ENCODE peak calls at places on chromosomes 7 and 10, in six cellular contexts. K is DND-41, P is endothelial cell, O is NB4, X is upper lobe of right lung, C is GM20000. E is an unnamed sample.

GRCh38 chr10:98045785-98046389 is 15.5 kb upstream of the CRTAC1 start:
- DNase-seq in K (peak), P (peak), X (peak), C (peak), O (peak), E (peak)

GRCh38 chr10:29386347-29386999 is 97.6 kb downstream of the LYZL1 start:
- DNase-seq in P (no peak), K (peak), O (peak), X (no peak), C (peak), E (peak)

GRCh38 chr10:110502851-110503301 is 5.2 kb downstream of the DUSP5 start:
- DNase-seq in X (no peak), K (no peak), O (peak), P (no peak), C (peak), E (no peak)

GRCh38 chr7:87147500-87147899 is 4.8 kb upstream of the DMTF1 start:
- DNase-seq in O (peak), X (no peak), C (no peak), K (no peak), P (no peak), E (no peak)

GRCh38 chr10:25933653-25934608 is at the start of gene MYO3A:
- DNase-seq in O (no peak), K (no peak), X (no peak), P (peak), C (peak), E (no peak)

GRCh38 chr10:43238462-43238861 is 28.4 kb downstream of the RASGEF1A start:
- DNase-seq in X (peak), K (no peak), O (no peak), C (no peak), P (no peak), E (no peak)

GRCh38 chr7:98771519-98772241 is 98.1 kb downstream of the TMEM130 start:
- DNase-seq in X (no peak), K (no peak), C (no peak), P (no peak), O (peak), E (no peak)

GRCh38 chr10:72049969-72050781 is 38.2 kb downstream of the SPOCK2 start:
- DNase-seq in P (no peak), O (no peak), X (no peak), C (no peak), K (no peak), E (no peak)

GRCh38 chr10:68121862-68122261 is 12.6 kb downstream of the MYPN start:
- DNase-seq in K (no peak), C (no peak), P (no peak), O (no peak), X (no peak), E (no peak)

GRCh38 chr10:132616170-132616994 is 78.8 kb downstream of the INPP5A start:
- DNase-seq in O (no peak), X (peak), C (no peak), P (no peak), K (peak), E (peak)

GRCh38 chr7:155680124-155680523 is 35.7 kb downstream of the RBM33 start:
- DNase-seq in P (no peak), O (no peak), K (no peak), X (no peak), C (no peak), E (no peak)

GRCh38 chr7:74173491-74173865 is 678 bp upstream of the EIF4H start:
- DNase-seq in X (no peak), C (no peak), O (no peak), K (no peak), P (no peak), E (no peak)

GRCh38 chr7:74175270-74175803 is 1.2 kb downstream of the EIF4H start:
- DNase-seq in K (no peak), O (no peak), C (no peak), X (no peak), P (no peak), E (no peak)

GRCh38 chr7:74173866-74174605 is at the start of gene EIF4H:
- DNase-seq in K (peak), C (peak), P (peak), X (peak), O (peak), E (peak)

GRCh38 chr7:74173074-74173473 is 1.1 kb upstream of the EIF4H start:
- DNase-seq in O (peak), X (peak), P (no peak), C (no peak), K (no peak), E (no peak)

GRCh38 chr7:74174606-74175082 is 488 bp downstream of the EIF4H start:
- DNase-seq in C (no peak), P (peak), O (peak), X (peak), K (peak), E (peak)
- TF ChIP-seq CTCF in C (no peak), P (no peak), O (no peak), X (no peak), K (peak), E (no peak)

DNA sequence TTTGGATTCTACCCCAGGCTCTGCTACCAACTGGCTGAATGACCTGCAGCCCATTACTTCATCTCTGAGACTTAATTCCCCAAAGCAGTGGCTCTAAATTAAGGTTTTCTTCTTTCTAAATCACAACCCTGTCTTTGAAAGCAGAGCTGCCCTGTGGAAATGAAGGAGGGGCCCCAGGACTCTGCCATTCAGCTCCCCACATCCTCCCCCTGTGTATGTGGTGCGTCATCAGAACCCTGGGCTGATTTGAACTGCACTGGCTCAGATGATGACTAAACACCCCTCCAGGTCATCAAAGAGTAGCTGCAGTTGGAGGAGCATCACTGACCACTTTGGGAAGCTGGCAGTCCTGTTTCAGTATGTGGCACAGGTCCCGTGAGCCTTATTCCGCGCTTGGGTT is 46.6 kb downstream of the BPGM start:
- DNase-seq in C (no peak), O (no peak), K (no peak), P (no peak), X (no peak), E (peak)
- TF ChIP-seq CTCF in C (no peak), O (no peak), K (no peak), P (no peak), X (no peak), E (no peak)

GRCh38 chr10:121880842-121881423 is 46.9 kb downstream of the ATE1 start:
- DNase-seq in C (peak), O (peak), X (no peak), K (no peak), P (no peak), E (no peak)
- TF ChIP-seq CTCF in C (no peak), O (no peak), X (no peak), K (no peak), P (no peak), E (no peak)

GRCh38 chr7:19932549-19933249 is 159.3 kb upstream of the TMEM196 start:
- DNase-seq in P (no peak), C (no peak), K (no peak), X (no peak), O (no peak), E (no peak)
- TF ChIP-seq CTCF in P (no peak), C (no peak), K (no peak), X (no peak), O (no peak), E (no peak)